ENCODE peak calls at places on chromosomes 13 and 19, in ten cellular contexts. P is mesendoderm, O is PC-3, X is neuronal stem cell, Z is fibroblast of lung, N is kidney, G is MM.1S, Q is IMR-90, L is mammary epithelial cell, W is colonic mucosa. H is an unnamed sample.

GRCh38 chr19:10112037-10112751 is 701 bp downstream of the P2RY11 start:
- DNase-seq in P (peak; percentile 38), O (peak; percentile 22), X (no peak), Z (no peak), N (no peak), G (peak; percentile 59), Q (no peak), L (no peak), W (no peak), H (peak; percentile 28)

GRCh38 chr19:35090160-35090794 is 25.3 kb upstream of the FXYD3 start:
- DNase-seq in P (peak; percentile 84), O (peak; percentile 75), X (peak; percentile 54), Z (peak; percentile 69), N (no peak), G (peak; percentile 16), Q (peak; percentile 53), L (peak; percentile 46), W (peak; percentile 68), H (peak; percentile 90)

GRCh38 chr19:44540736-44541135 is 11.3 kb upstream of the CEACAM20 start:
- DNase-seq in P (no peak), O (no peak), X (no peak), Z (no peak), N (peak; percentile 55), G (no peak), Q (no peak), L (no peak), W (no peak), H (no peak)

GRCh38 chr13:43433691-43434121 is 353.1 kb downstream of the ENOX1 start:
- DNase-seq in P (no peak), O (peak; percentile 33), X (no peak), Z (peak; percentile 13), N (no peak), G (no peak), Q (no peak), L (peak; percentile 0), W (no peak), H (no peak)

GRCh38 chr13:51148223-51148951 is 37.3 kb upstream of the C13orf42 start:
- DNase-seq in P (peak; percentile 98), O (no peak), X (peak; percentile 11), Z (no peak), N (peak; percentile 73), G (no peak), Q (no peak), L (no peak), W (no peak), H (peak; percentile 27)

GRCh38 chr13:33111414-33112110 is 95.3 kb downstream of the KL start:
- DNase-seq in P (no peak), O (no peak), X (no peak), Z (peak; percentile 52), N (no peak), G (no peak), Q (peak; percentile 61), L (no peak), W (peak; percentile 51), H (no peak)

GRCh38 chr19:45613926-45614725 is 12.1 kb upstream of the GPR4 start:
- DNase-seq in P (no peak), O (peak; percentile 92), X (no peak), Z (peak; percentile 87), N (no peak), G (peak; percentile 54), Q (peak; percentile 93), L (peak; percentile 98), W (peak; percentile 83), H (no peak)

GRCh38 chr13:43728411-43728810 is 58.4 kb downstream of the ENOX1 start:
- DNase-seq in P (no peak), O (no peak), X (no peak), Z (peak; percentile 43), N (no peak), G (no peak), Q (no peak), L (no peak), W (no peak), H (no peak)

GRCh38 chr19:21519488-21519887 is 14.1 kb downstream of the ZNF429 start:
- DNase-seq in P (peak; percentile 19), O (no peak), X (no peak), Z (peak; percentile 8), N (no peak), G (no peak), Q (no peak), L (no peak), W (no peak), H (no peak)

GRCh38 chr19:51020988-51021651 is 1.6 kb upstream of the KLK10 start:
- DNase-seq in P (peak; percentile 57), O (peak; percentile 85), X (peak; percentile 38), Z (peak; percentile 56), N (no peak), G (peak; percentile 17), Q (peak; percentile 51), L (peak; percentile 76), W (no peak), H (peak; percentile 54)

GRCh38 chr19:42271861-42272534 is 2.9 kb downstream of the CIC start:
- DNase-seq in P (no peak), O (no peak), X (no peak), Z (no peak), N (peak; percentile 73), G (no peak), Q (no peak), L (no peak), W (no peak), H (no peak)

GRCh38 chr13:41004875-41005693 is 14.0 kb downstream of the ELF1 start:
- DNase-seq in P (no peak), O (peak; percentile 8), X (no peak), Z (no peak), N (no peak), G (peak; percentile 77), Q (no peak), L (no peak), W (no peak), H (no peak)
- H3K9ac ChIP-seq in P (no peak overlapping the region), O (no peak overlapping the region), X (no peak overlapping the region), Z (no peak overlapping the region), N (no peak overlapping the region), G (peak overlapping the region; percentile 41), Q (no peak overlapping the region), L (no peak overlapping the region), W (peak overlapping the region; percentile 52), H (no peak overlapping the region)

DNA sequence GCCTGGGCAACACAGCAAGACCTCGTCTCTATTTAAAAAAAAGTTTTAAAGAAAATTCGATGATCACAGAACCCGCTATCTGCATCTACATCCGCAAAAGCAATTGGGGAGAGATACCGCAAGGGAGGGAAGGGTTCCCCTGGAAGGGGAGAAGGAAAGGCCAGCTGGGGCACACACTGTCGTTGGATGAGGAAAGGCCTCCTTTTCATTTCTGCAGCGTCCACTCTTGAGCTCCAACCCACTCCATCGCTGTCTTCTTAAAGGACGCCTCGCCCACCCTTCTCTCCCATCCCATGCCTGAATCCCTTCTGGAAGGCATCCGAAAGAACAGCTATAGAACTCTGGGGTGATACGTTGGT is 3.2 kb upstream of the PRKCG start:
- DNase-seq in P (no peak), O (no peak), X (no peak), Z (no peak), N (no peak), G (no peak), Q (no peak), L (no peak), W (no peak), H (no peak)
- H3K9ac ChIP-seq in P (peak overlapping the region; percentile 96), O (no peak overlapping the region), X (peak overlapping the region; percentile 75), Z (peak overlapping the region; percentile 53), N (no peak overlapping the region), G (no peak overlapping the region), Q (peak overlapping the region; percentile 77), L (no peak overlapping the region), W (peak overlapping the region; percentile 62), H (peak overlapping the region; percentile 28)

DNA sequence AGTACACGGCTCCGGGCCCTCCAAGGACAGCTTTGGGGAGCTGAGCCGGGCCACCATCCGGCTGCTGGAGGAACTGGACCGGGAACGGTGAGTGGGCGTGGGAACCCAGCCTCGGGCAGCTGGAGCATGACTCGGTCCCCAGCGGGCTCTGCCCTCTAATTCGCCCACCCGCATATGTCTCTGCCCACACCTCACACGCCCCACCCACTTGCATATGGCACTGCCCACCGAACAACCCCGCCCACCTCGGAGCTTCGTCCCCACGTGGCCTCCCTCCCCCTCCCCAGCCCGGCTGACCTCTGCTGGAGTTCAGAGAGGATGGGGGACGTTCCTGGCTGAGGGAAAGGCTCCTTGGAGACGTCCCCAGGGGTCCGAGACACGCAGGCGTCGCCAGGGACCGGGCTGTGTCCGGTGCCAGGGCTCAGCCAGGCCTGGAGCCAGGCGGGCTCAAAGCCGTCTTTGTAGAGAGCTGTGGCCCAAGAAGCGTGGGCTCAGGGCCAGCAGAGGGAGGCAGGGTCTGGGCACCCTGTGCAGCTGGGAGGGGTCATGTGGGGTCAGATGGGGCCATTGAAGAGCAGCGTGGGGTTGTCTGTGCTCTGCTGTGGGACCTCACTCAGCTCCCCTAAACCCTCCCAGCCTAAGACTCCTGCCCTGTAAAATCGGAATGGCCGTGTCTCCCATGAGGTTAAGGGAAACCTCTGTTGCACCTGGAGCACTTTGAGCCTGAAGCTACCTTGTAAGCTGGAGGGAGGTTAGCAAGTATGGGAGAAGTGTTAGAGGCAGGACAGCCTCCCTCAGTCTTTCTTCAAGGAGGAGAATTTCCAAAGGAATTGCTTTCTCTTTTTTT is 3.8 kb downstream of the APC2 start:
- DNase-seq in P (no peak), O (peak; percentile 64), X (no peak), Z (no peak), N (no peak), G (no peak), Q (no peak), L (no peak), W (no peak), H (peak; percentile 75)
- H3K9ac ChIP-seq in P (no peak overlapping the region), O (no peak overlapping the region), X (no peak overlapping the region), Z (no peak overlapping the region), N (no peak overlapping the region), G (no peak overlapping the region), Q (no peak overlapping the region), L (no peak overlapping the region), W (no peak overlapping the region), H (no peak overlapping the region)

GRCh38 chr13:108494991-108495661 is 134.3 kb upstream of the MYO16 start:
- DNase-seq in P (peak; percentile 47), O (no peak), X (peak; percentile 32), Z (peak; percentile 11), N (no peak), G (no peak), Q (no peak), L (no peak), W (no peak), H (peak; percentile 16)

GRCh38 chr13:108495686-108496363 is 133.6 kb upstream of the MYO16 start:
- DNase-seq in P (peak; percentile 50), O (no peak), X (peak; percentile 50), Z (peak; percentile 16), N (peak; percentile 63), G (no peak), Q (no peak), L (no peak), W (no peak), H (peak; percentile 57)

DNA sequence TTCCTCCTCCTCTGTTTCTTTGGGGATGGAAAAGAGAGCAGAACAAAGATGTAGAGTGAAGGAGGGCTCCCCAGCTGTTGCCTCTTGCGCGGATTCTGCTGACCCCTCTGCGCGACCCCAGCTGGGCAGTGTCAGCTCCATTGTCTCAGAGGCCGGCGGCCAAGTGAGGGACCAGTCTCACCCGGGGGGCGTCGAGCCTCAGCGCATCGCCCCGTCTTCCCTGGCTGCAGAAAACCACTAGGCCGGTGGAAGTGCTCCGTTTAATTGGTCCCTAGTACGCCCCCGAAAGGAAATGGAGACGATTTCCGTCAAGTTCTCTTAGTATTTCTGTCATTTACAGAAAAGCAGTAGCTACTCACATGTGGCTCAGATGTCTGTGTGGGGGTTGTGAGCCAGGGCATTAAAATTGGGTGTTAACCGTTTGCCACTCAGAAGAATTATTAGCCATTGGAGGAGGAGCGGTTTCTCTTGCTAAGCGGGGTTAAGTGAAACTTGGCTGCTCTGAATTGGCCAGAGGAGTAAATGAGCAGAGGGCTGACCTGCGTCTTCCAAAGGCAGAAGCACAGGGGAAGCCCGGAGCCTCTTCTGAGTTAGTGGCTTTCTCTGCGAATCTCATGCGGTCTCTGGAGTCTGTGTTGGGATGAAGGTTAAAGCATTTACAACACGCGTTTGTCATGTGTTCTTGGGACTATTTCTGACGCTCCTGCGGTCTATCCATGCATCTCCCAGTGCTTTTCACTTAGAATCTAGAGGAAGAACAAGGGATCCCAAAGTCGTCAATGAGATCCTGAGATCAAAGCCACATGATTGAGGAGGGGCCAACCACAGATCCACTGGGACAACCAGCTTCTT is 132.8 kb upstream of the MYO16 start:
- DNase-seq in P (peak; percentile 51), O (no peak), X (peak; percentile 26), Z (peak; percentile 16), N (no peak), G (no peak), Q (no peak), L (no peak), W (no peak), H (peak; percentile 24)
- H3K9ac ChIP-seq in P (peak overlapping the region; percentile 57), O (no peak overlapping the region), X (peak overlapping the region; percentile 2), Z (no peak overlapping the region), N (no peak overlapping the region), G (no peak overlapping the region), Q (no peak overlapping the region), L (no peak overlapping the region), W (no peak overlapping the region), H (no peak overlapping the region)

H was measured in SK-N-SH.